ENCODE peak calls at places on chromosomes 11 and 22, in nine cellular contexts. One of them, this sample, is unnamed.

GRCh38 chr22:45996241-45997076 is 19.5 kb upstream of the WNT7B start:
- DNase-seq in lung: peak
- DNase-seq in MM.1S: no peak
- DNase-seq in right atrium auricular region: peak
- DNase-seq in fibroblast of the aortic adventitia: peak
- DNase-seq in AG04449: no peak
- DNase-seq in Caco-2: no peak
- DNase-seq in A549: no peak
- DNase-seq in tibial nerve: no peak
- DNase-seq in this sample: peak

GRCh38 chr11:78651923-78652602 is 77.4 kb upstream of the NARS2 start:
- DNase-seq in tibial nerve: no peak
- DNase-seq in MM.1S: no peak
- DNase-seq in right atrium auricular region: peak
- DNase-seq in fibroblast of the aortic adventitia: no peak
- DNase-seq in AG04449: no peak
- DNase-seq in lung: peak
- DNase-seq in Caco-2: peak
- DNase-seq in A549: no peak
- DNase-seq in this sample: no peak

GRCh38 chr11:23897453-23898289 is 599.2 kb upstream of the LUZP2 start:
- DNase-seq in A549: peak
- DNase-seq in tibial nerve: no peak
- DNase-seq in MM.1S: no peak
- DNase-seq in right atrium auricular region: no peak
- DNase-seq in Caco-2: no peak
- DNase-seq in AG04449: peak
- DNase-seq in fibroblast of the aortic adventitia: peak
- DNase-seq in lung: no peak
- DNase-seq in this sample: peak

GRCh38 chr22:27988704-27989103 is 69.6 kb upstream of the PITPNB start:
- DNase-seq in fibroblast of the aortic adventitia: no peak
- DNase-seq in MM.1S: no peak
- DNase-seq in Caco-2: no peak
- DNase-seq in AG04449: no peak
- DNase-seq in tibial nerve: no peak
- DNase-seq in right atrium auricular region: peak
- DNase-seq in lung: no peak
- DNase-seq in A549: no peak
- DNase-seq in this sample: no peak

GRCh38 chr11:126837581-126837980 is 163.0 kb downstream of the KIRREL3 start:
- DNase-seq in MM.1S: no peak
- DNase-seq in AG04449: no peak
- DNase-seq in Caco-2: no peak
- DNase-seq in lung: no peak
- DNase-seq in fibroblast of the aortic adventitia: no peak
- DNase-seq in right atrium auricular region: peak
- DNase-seq in tibial nerve: no peak
- DNase-seq in A549: no peak
- DNase-seq in this sample: no peak

GRCh38 chr11:94922675-94923347 is 50.5 kb downstream of the CWC15 start:
- DNase-seq in MM.1S: no peak
- DNase-seq in fibroblast of the aortic adventitia: no peak
- DNase-seq in AG04449: no peak
- DNase-seq in right atrium auricular region: no peak
- DNase-seq in tibial nerve: no peak
- DNase-seq in A549: no peak
- DNase-seq in Caco-2: no peak
- DNase-seq in lung: no peak
- DNase-seq in this sample: no peak

GRCh38 chr11:67272327-67273259 is 6.3 kb downstream of the GRK2 start:
- DNase-seq in lung: no peak
- DNase-seq in Caco-2: peak
- DNase-seq in tibial nerve: peak
- DNase-seq in AG04449: no peak
- DNase-seq in fibroblast of the aortic adventitia: no peak
- DNase-seq in right atrium auricular region: no peak
- DNase-seq in A549: no peak
- DNase-seq in MM.1S: no peak
- DNase-seq in this sample: no peak

GRCh38 chr11:36702330-36703054 is 104.5 kb upstream of the RAG2 start:
- DNase-seq in lung: peak
- DNase-seq in right atrium auricular region: no peak
- DNase-seq in fibroblast of the aortic adventitia: peak
- DNase-seq in Caco-2: peak
- DNase-seq in AG04449: peak
- DNase-seq in tibial nerve: no peak
- DNase-seq in A549: peak
- DNase-seq in MM.1S: peak
- DNase-seq in this sample: peak

GRCh38 chr11:1305558-1306056 is 3.8 kb downstream of the TOLLIP start:
- DNase-seq in MM.1S: no peak
- DNase-seq in tibial nerve: no peak
- DNase-seq in A549: no peak
- DNase-seq in fibroblast of the aortic adventitia: no peak
- DNase-seq in Caco-2: no peak
- DNase-seq in AG04449: no peak
- DNase-seq in right atrium auricular region: peak
- DNase-seq in lung: no peak
- DNase-seq in this sample: no peak

GRCh38 chr11:58573451-58574104 is 2.1 kb downstream of the LPXN start:
- DNase-seq in fibroblast of the aortic adventitia: peak
- DNase-seq in lung: no peak
- DNase-seq in A549: peak
- DNase-seq in Caco-2: no peak
- DNase-seq in MM.1S: peak
- DNase-seq in AG04449: no peak
- DNase-seq in right atrium auricular region: peak
- DNase-seq in tibial nerve: peak
- DNase-seq in this sample: peak

GRCh38 chr22:17717708-17718107 is 56.6 kb downstream of the BID start:
- DNase-seq in AG04449: no peak
- DNase-seq in MM.1S: no peak
- DNase-seq in lung: no peak
- DNase-seq in right atrium auricular region: no peak
- DNase-seq in fibroblast of the aortic adventitia: peak
- DNase-seq in tibial nerve: no peak
- DNase-seq in A549: no peak
- DNase-seq in Caco-2: no peak
- DNase-seq in this sample: peak

GRCh38 chr11:75259711-75260110 is 19.1 kb downstream of the TPBGL start:
- DNase-seq in A549: no peak
- DNase-seq in MM.1S: no peak
- DNase-seq in AG04449: no peak
- DNase-seq in Caco-2: peak
- DNase-seq in lung: no peak
- DNase-seq in fibroblast of the aortic adventitia: no peak
- DNase-seq in right atrium auricular region: no peak
- DNase-seq in tibial nerve: no peak
- DNase-seq in this sample: no peak

GRCh38 chr11:47296045-47296444 is 26.1 kb downstream of the MADD start:
- DNase-seq in fibroblast of the aortic adventitia: peak
- DNase-seq in MM.1S: no peak
- DNase-seq in tibial nerve: no peak
- DNase-seq in Caco-2: no peak
- DNase-seq in lung: no peak
- DNase-seq in right atrium auricular region: no peak
- DNase-seq in AG04449: no peak
- DNase-seq in A549: no peak
- DNase-seq in this sample: no peak

GRCh38 chr22:37812869-37813678 is 5.3 kb downstream of the GCAT start:
- DNase-seq in right atrium auricular region: no peak
- DNase-seq in Caco-2: no peak
- DNase-seq in tibial nerve: no peak
- DNase-seq in MM.1S: no peak
- DNase-seq in A549: no peak
- DNase-seq in fibroblast of the aortic adventitia: no peak
- DNase-seq in AG04449: no peak
- DNase-seq in lung: no peak
- DNase-seq in this sample: no peak

GRCh38 chr11:87036756-87037449 is 831 bp upstream of the TMEM135 start:
- DNase-seq in tibial nerve: no peak
- DNase-seq in MM.1S: no peak
- DNase-seq in fibroblast of the aortic adventitia: no peak
- DNase-seq in Caco-2: peak
- DNase-seq in right atrium auricular region: no peak
- DNase-seq in A549: peak
- DNase-seq in lung: no peak
- DNase-seq in AG04449: no peak
- DNase-seq in this sample: no peak

GRCh38 chr11:31303644-31304043 is 65.9 kb downstream of the DCDC1 start:
- DNase-seq in fibroblast of the aortic adventitia: no peak
- DNase-seq in A549: no peak
- DNase-seq in right atrium auricular region: no peak
- DNase-seq in Caco-2: no peak
- DNase-seq in tibial nerve: no peak
- DNase-seq in AG04449: no peak
- DNase-seq in MM.1S: no peak
- DNase-seq in lung: no peak
- DNase-seq in this sample: no peak

GRCh38 chr22:35838849-35839646 is 121.4 kb downstream of the APOL5 start:
- DNase-seq in MM.1S: no peak
- DNase-seq in fibroblast of the aortic adventitia: peak
- DNase-seq in AG04449: peak
- DNase-seq in Caco-2: peak
- DNase-seq in right atrium auricular region: no peak
- DNase-seq in lung: no peak
- DNase-seq in tibial nerve: peak
- DNase-seq in A549: peak
- DNase-seq in this sample: peak
- TF ChIP-seq CTCF in MM.1S: peak
- TF ChIP-seq CTCF in fibroblast of the aortic adventitia: peak
- TF ChIP-seq CTCF in AG04449: peak
- TF ChIP-seq CTCF in Caco-2: no peak
- TF ChIP-seq CTCF in right atrium auricular region: no peak
- TF ChIP-seq CTCF in lung: no peak
- TF ChIP-seq CTCF in tibial nerve: no peak
- TF ChIP-seq CTCF in A549: peak
- TF ChIP-seq CTCF in this sample: peak

DNA sequence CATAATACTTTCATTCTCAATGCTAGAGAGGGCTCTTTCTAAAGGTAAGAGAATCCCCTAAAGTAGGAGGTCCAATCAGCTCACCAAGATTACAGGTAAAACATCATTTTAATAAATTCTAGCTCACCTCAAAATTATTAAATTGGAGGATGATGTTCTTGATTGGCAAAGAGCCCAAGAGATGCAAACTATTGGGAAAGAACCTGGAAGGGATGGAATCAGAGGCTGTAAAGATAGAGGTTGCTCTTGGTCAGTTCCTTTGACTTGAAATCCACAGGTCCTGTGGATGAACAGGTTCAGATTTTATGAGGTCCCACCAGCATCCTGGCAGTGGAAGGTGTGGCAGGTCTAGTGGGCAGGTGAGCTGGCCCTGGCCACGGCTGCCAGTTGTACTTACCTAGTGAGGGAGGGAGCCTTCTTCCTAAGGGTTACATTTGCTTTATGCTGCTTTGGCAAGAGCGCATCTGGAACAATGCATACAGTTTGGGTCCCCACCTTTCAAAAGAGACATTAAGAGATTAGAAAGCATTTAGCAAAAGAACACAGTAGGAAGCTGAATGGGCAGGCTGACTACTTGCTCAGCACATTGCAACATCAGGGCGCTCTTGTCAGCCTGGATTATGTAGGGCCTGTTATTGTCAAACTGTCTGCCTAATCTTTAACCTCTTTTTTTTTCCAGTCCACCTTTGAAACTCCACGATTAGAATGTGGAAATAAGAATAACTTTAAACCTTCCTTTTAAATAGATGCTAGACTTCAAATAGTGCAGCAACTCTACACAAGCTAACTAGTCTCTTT is 97.0 kb downstream of the RDX start:
- DNase-seq in AG04449: no peak
- DNase-seq in tibial nerve: no peak
- DNase-seq in right atrium auricular region: peak
- DNase-seq in fibroblast of the aortic adventitia: peak
- DNase-seq in MM.1S: no peak
- DNase-seq in A549: no peak
- DNase-seq in lung: peak
- DNase-seq in Caco-2: no peak
- DNase-seq in this sample: no peak
- H3K4me3 ChIP-seq in AG04449: no peak
- H3K4me3 ChIP-seq in tibial nerve: no peak
- H3K4me3 ChIP-seq in right atrium auricular region: no peak
- H3K4me3 ChIP-seq in fibroblast of the aortic adventitia: no peak
- H3K4me3 ChIP-seq in MM.1S: no peak
- H3K4me3 ChIP-seq in A549: no peak
- H3K4me3 ChIP-seq in lung: no peak
- H3K4me3 ChIP-seq in Caco-2: no peak
- H3K4me3 ChIP-seq in this sample: no peak

GRCh38 chr11:129279326-129280026 is 87.4 kb upstream of the ARHGAP32 start:
- DNase-seq in A549: peak
- DNase-seq in AG04449: no peak
- DNase-seq in right atrium auricular region: no peak
- DNase-seq in fibroblast of the aortic adventitia: peak
- DNase-seq in Caco-2: peak
- DNase-seq in MM.1S: peak
- DNase-seq in tibial nerve: peak
- DNase-seq in lung: peak
- DNase-seq in this sample: peak

GRCh38 chr11:129280027-129280811 is 88.1 kb upstream of the ARHGAP32 start:
- DNase-seq in fibroblast of the aortic adventitia: peak
- DNase-seq in lung: no peak
- DNase-seq in MM.1S: no peak
- DNase-seq in right atrium auricular region: no peak
- DNase-seq in A549: no peak
- DNase-seq in tibial nerve: no peak
- DNase-seq in AG04449: no peak
- DNase-seq in Caco-2: no peak
- DNase-seq in this sample: peak

GRCh38 chr11:129277216-129277838 is 85.2 kb upstream of the ARHGAP32 start:
- DNase-seq in lung: no peak
- DNase-seq in AG04449: no peak
- DNase-seq in MM.1S: no peak
- DNase-seq in tibial nerve: no peak
- DNase-seq in Caco-2: no peak
- DNase-seq in right atrium auricular region: no peak
- DNase-seq in fibroblast of the aortic adventitia: peak
- DNase-seq in A549: no peak
- DNase-seq in this sample: no peak

GRCh38 chr11:129281471-129282268 is 89.5 kb upstream of the ARHGAP32 start:
- DNase-seq in tibial nerve: no peak
- DNase-seq in fibroblast of the aortic adventitia: no peak
- DNase-seq in lung: no peak
- DNase-seq in MM.1S: no peak
- DNase-seq in AG04449: no peak
- DNase-seq in right atrium auricular region: no peak
- DNase-seq in A549: no peak
- DNase-seq in Caco-2: no peak
- DNase-seq in this sample: no peak

GRCh38 chr11:129278586-129279319 is 86.6 kb upstream of the ARHGAP32 start:
- DNase-seq in lung: no peak
- DNase-seq in Caco-2: no peak
- DNase-seq in MM.1S: peak
- DNase-seq in tibial nerve: no peak
- DNase-seq in right atrium auricular region: no peak
- DNase-seq in A549: no peak
- DNase-seq in fibroblast of the aortic adventitia: no peak
- DNase-seq in AG04449: no peak
- DNase-seq in this sample: no peak
- TF ChIP-seq CTCF in lung: no peak
- TF ChIP-seq CTCF in Caco-2: peak
- TF ChIP-seq CTCF in MM.1S: no peak
- TF ChIP-seq CTCF in tibial nerve: no peak
- TF ChIP-seq CTCF in right atrium auricular region: no peak
- TF ChIP-seq CTCF in A549: no peak
- TF ChIP-seq CTCF in fibroblast of the aortic adventitia: no peak
- TF ChIP-seq CTCF in AG04449: peak
- TF ChIP-seq CTCF in this sample: no peak

GRCh38 chr22:23220485-23221350 is 40.4 kb downstream of the BCR start:
- DNase-seq in AG04449: no peak
- DNase-seq in lung: no peak
- DNase-seq in MM.1S: no peak
- DNase-seq in right atrium auricular region: no peak
- DNase-seq in A549: no peak
- DNase-seq in fibroblast of the aortic adventitia: peak
- DNase-seq in tibial nerve: no peak
- DNase-seq in Caco-2: no peak
- DNase-seq in this sample: peak
- H3K4me3 ChIP-seq in AG04449: no peak
- H3K4me3 ChIP-seq in lung: no peak
- H3K4me3 ChIP-seq in MM.1S: no peak
- H3K4me3 ChIP-seq in right atrium auricular region: no peak
- H3K4me3 ChIP-seq in A549: no peak
- H3K4me3 ChIP-seq in fibroblast of the aortic adventitia: no peak
- H3K4me3 ChIP-seq in tibial nerve: no peak
- H3K4me3 ChIP-seq in Caco-2: no peak
- H3K4me3 ChIP-seq in this sample: no peak

This sample was measured in AG10803.